ENCODE peak calls at places on chromosome 4, in nine cellular contexts. R is gastrocnemius medialis, X is cardiac fibroblast, Q is IMR-90, Y is suprapubic skin, Z is tibial artery, P is cardiac muscle cell, V is upper lobe of right lung, M is lung. O is an unnamed sample.

GRCh38 chr4:84907145-84907544 is 59.3 kb downstream of the WDFY3 start:
- DNase-seq in R (no peak), X (no peak), Q (no peak), Y (no peak), Z (no peak), P (no peak), V (no peak), M (no peak), O (no peak)

GRCh38 chr4:85603437-85604336 is 128.7 kb downstream of the ARHGAP24 start:
- DNase-seq in R (no peak), X (peak), Q (no peak), Y (no peak), Z (no peak), P (peak), V (no peak), M (no peak), O (peak)

GRCh38 chr4:6419452-6420028 is 52.9 kb downstream of the PPP2R2C start:
- DNase-seq in R (no peak), X (no peak), Q (peak), Y (no peak), Z (no peak), P (peak), V (peak), M (no peak), O (no peak)

GRCh38 chr4:67204441-67204840 is 340.9 kb downstream of the CENPC start:
- DNase-seq in R (no peak), X (no peak), Q (no peak), Y (no peak), Z (no peak), P (no peak), V (no peak), M (no peak), O (no peak)

GRCh38 chr4:122679946-122680345 is 52.6 kb upstream of the BBS12 start:
- DNase-seq in R (no peak), X (no peak), Q (peak), Y (no peak), Z (no peak), P (no peak), V (no peak), M (no peak), O (peak)

GRCh38 chr4:131411393-131411792 is 1737.7 kb upstream of the PCDH10 start:
- DNase-seq in R (no peak), X (no peak), Q (no peak), Y (no peak), Z (no peak), P (no peak), V (no peak), M (no peak), O (no peak)

GRCh38 chr4:106287353-106287969 is 28.5 kb downstream of the TBCK start:
- DNase-seq in R (no peak), X (peak), Q (peak), Y (no peak), Z (no peak), P (peak), V (no peak), M (no peak), O (peak)

GRCh38 chr4:102878901-102879300 is 10.1 kb downstream of the CISD2 start:
- DNase-seq in R (no peak), X (no peak), Q (no peak), Y (no peak), Z (no peak), P (no peak), V (no peak), M (no peak), O (peak)

GRCh38 chr4:3673176-3673575 is 93.0 kb upstream of the ADRA2C start:
- DNase-seq in R (no peak), X (no peak), Q (no peak), Y (peak), Z (no peak), P (no peak), V (peak), M (no peak), O (no peak)

GRCh38 chr4:5708171-5708828 is at the start of gene EVC2:
- DNase-seq in R (peak), X (peak), Q (peak), Y (peak), Z (peak), P (peak), V (peak), M (peak), O (peak)

GRCh38 chr4:110618091-110619000 is 4.5 kb downstream of the PITX2 start:
- DNase-seq in R (peak), X (no peak), Q (no peak), Y (no peak), Z (no peak), P (no peak), V (no peak), M (no peak), O (no peak)

GRCh38 chr4:100081511-100081910 is 108.8 kb downstream of the DDIT4L start:
- DNase-seq in R (no peak), X (no peak), Q (no peak), Y (no peak), Z (no peak), P (no peak), V (no peak), M (no peak), O (no peak)

GRCh38 chr4:82748781-82749504 is 49.7 kb downstream of the SCD5 start:
- DNase-seq in R (no peak), X (peak), Q (peak), Y (no peak), Z (no peak), P (peak), V (no peak), M (no peak), O (no peak)

GRCh38 chr4:12884846-12885796 is 599.0 kb downstream of the RAB28 start:
- DNase-seq in R (no peak), X (no peak), Q (no peak), Y (no peak), Z (no peak), P (no peak), V (no peak), M (no peak), O (no peak)

GRCh38 chr4:69092190-69092589 is 4.1 kb upstream of the UGT2B7 start:
- DNase-seq in R (no peak), X (peak), Q (peak), Y (no peak), Z (no peak), P (peak), V (no peak), M (no peak), O (peak)

GRCh38 chr4:168605411-168605810 is 108.6 kb downstream of the PALLD start:
- DNase-seq in R (peak), X (peak), Q (peak), Y (no peak), Z (no peak), P (peak), V (no peak), M (no peak), O (peak)

GRCh38 chr4:136900706-136901105 is 631.6 kb downstream of the PCDH18 start:
- DNase-seq in R (no peak), X (peak), Q (no peak), Y (no peak), Z (no peak), P (peak), V (no peak), M (no peak), O (no peak)

GRCh38 chr4:15159477-15160019 is 157.3 kb downstream of the CPEB2 start:
- DNase-seq in R (no peak), X (peak), Q (no peak), Y (no peak), Z (no peak), P (peak), V (no peak), M (no peak), O (peak)

GRCh38 chr4:119661231-119661630 is 32.6 kb upstream of the PDE5A start:
- DNase-seq in R (no peak), X (no peak), Q (no peak), Y (no peak), Z (no peak), P (no peak), V (no peak), M (no peak), O (no peak)

GRCh38 chr4:152540293-152540674 is 4.4 kb upstream of the FBXW7 start:
- DNase-seq in R (no peak), X (no peak), Q (no peak), Y (no peak), Z (no peak), P (no peak), V (no peak), M (no peak), O (peak)

GRCh38 chr4:35106091-35106734 is 1138.1 kb downstream of the ARAP2 start:
- DNase-seq in R (no peak), X (no peak), Q (no peak), Y (no peak), Z (no peak), P (no peak), V (no peak), M (no peak), O (no peak)

GRCh38 chr4:8796096-8796495 is 75.5 kb downstream of the HMX1 start:
- DNase-seq in R (no peak), X (no peak), Q (no peak), Y (no peak), Z (no peak), P (no peak), V (no peak), M (no peak), O (no peak)

GRCh38 chr4:42364654-42365053 is 32.6 kb upstream of the SHISA3 start:
- DNase-seq in R (no peak), X (no peak), Q (no peak), Y (no peak), Z (no peak), P (no peak), V (no peak), M (no peak), O (no peak)
- TF ChIP-seq CTCF in R (no peak), X (no peak), Q (no peak), Y (no peak), Z (no peak), P (no peak), V (no peak), M (no peak), O (no peak)

GRCh38 chr4:143186634-143187033 is 1.9 kb downstream of the USP38 start:
- DNase-seq in R (no peak), X (peak), Q (no peak), Y (no peak), Z (no peak), P (peak), V (no peak), M (no peak), O (peak)
- H3K4me3 ChIP-seq in R (peak), X (peak), Q (peak), Y (peak), Z (peak), P (peak), V (peak), M (peak), O (peak)

DNA sequence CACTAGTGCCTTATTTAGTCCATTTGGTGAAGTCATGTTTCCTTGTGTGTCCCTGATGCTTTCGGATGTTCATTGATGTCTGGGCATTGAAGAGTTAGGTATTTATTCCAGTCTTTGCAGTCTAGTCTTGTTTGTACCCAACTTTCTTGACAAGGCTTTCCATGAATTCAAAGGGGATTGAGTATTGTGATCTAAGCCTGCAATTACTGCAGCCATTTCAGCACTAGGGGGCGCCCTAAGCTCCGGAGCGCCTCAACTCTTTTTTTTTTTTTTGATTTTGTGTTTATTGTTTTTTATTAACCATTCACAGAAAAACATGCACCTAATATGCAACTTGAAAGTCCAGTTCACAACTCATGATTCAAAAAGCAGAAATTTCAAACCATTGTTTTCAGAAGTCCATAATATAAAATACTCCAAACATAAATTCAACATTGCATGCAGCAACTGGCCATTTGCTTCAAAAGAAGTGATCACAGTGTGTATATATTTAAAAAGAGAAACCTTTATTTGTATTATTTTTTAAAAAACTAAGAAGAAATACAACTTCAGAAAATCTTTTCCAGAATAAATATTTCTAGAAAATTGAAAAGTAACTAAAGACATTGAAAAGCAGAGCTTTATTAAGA is 59.2 kb downstream of the PTPN13 start:
- DNase-seq in R (no peak), X (no peak), Q (no peak), Y (no peak), Z (no peak), P (no peak), V (no peak), M (no peak), O (no peak)
- TF ChIP-seq CTCF in R (no peak), X (peak), Q (peak), Y (no peak), Z (no peak), P (peak), V (peak), M (no peak), O (peak)

GRCh38 chr4:184217569-184218131 is at the start of gene ENPP6:
- DNase-seq in R (no peak), X (no peak), Q (no peak), Y (no peak), Z (no peak), P (no peak), V (no peak), M (no peak), O (no peak)
- H3K4me3 ChIP-seq in R (no peak), X (no peak), Q (no peak), Y (no peak), Z (no peak), P (no peak), V (no peak), M (no peak), O (no peak)

DNA sequence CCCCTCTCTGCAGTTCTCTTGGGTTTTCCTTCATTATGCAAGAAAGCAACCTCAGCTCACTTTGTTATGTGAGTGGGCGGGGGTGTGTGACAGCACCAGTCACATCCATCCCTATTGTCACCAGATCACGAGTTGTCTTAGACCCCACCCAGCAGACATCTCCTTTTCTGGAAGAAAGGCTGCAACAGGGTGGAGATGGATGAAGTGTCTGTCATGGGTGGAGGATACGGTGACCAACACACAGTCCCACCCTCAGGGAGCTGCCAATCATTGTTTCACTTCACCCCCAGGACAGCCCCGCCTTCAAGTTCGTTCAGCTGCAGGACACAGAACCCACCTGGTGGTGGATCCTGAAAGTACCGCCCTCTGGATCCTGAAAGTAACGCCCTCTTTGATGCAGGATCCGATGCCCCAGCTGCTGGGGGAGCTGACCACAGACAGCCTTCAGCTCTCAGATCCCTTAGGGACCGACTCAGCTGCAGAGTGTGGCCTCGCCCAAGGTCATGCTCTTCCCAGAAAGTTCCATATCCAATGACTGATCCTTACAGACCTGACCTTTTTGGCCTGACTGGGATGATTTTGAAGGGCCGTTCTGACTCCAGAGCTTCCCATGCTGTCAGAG is 79.7 kb downstream of the SMIM20 start:
- DNase-seq in R (peak), X (no peak), Q (no peak), Y (no peak), Z (no peak), P (peak), V (no peak), M (no peak), O (peak)
- TF ChIP-seq CTCF in R (no peak), X (peak), Q (peak), Y (no peak), Z (no peak), P (peak), V (peak), M (no peak), O (peak)

DNA sequence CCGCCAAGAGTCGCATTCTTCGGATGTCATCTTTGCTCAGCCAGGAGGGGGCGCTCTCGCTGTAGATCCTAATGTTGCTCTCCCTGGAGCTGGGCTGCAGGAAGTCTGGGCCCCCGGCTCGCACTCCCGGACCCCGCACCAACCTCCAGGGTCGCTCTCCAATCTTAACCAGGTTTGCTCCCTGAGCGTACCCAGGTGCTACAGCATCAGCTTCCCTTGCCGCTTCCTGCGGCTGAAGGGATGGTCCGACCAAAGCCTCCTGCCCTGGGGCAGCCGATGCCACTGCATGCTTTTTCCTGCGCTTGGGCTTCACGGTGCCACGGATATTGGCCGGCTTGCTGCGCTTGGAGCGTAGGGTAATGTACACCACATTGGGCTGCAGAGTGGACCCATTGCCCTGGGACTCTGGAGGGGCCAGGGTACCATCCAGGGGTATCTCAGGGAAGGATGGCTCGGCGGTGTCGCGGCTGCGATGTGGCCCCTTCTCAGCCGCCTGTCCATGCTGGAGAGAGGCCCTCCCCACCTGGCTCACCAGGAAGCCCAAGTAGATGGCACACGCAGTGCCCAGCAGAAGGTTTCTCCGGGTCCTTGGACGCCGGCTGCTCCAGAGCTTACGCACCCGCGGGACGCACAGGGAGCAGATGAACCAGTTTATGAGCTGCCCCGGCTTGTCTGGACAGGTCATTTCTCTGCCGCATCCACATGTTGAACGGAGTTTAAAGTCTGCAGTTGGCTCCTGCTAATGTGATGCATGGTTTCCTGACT is 2.0 kb downstream of the GASK1B start:
- DNase-seq in R (peak), X (peak), Q (peak), Y (peak), Z (peak), P (peak), V (peak), M (peak), O (peak)
- H3K4me3 ChIP-seq in R (peak), X (peak), Q (peak), Y (peak), Z (peak), P (peak), V (peak), M (peak), O (peak)

DNA sequence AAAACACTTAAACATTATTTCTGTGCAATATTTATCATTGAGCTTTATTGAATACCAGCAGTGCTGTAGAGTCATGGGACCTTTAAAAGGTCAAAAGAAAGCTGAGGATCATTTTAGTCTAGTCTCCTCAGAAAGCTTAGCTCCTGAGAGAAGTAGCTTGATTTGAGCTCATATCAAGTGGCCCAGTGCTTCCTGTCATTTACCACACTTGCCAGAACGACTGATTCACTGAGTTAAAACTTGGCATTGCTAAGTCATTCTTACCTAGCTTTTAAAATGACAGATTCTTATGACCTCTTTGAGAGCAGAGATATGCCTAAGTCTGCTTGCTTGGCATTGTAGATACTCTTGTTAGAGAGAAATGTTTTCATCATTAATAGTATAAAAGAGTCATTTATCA is 15.2 kb downstream of the SEPTIN11 start:
- DNase-seq in R (no peak), X (no peak), Q (no peak), Y (no peak), Z (no peak), P (no peak), V (no peak), M (no peak), O (no peak)
- TF ChIP-seq CTCF in R (no peak), X (no peak), Q (no peak), Y (no peak), Z (no peak), P (no peak), V (no peak), M (no peak), O (no peak)

GRCh38 chr4:39032218-39033085 is at the start of gene TMEM156:
- DNase-seq in R (no peak), X (peak), Q (peak), Y (no peak), Z (no peak), P (peak), V (no peak), M (no peak), O (peak)
- H3K4me3 ChIP-seq in R (no peak), X (peak), Q (no peak), Y (no peak), Z (no peak), P (no peak), V (peak), M (no peak), O (peak)

DNA sequence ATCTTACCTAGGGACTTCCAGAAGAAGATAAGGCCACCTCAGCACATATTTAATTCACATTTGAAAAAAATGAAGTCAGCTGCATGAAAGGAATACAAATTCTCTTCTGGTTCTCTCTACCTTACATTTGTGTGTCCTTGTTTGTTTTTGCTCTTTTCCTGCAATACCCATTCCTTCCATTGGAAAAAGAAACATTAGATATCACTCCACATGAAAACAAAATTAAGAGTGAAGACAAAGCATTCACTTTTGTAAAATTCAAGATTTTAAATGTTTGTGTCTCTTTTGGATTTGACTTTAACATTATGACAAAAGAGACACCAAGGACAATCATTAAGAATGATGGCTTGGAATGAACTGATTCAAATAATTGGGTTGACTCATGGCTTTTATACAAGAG is 1351.8 kb downstream of the FSTL5 start:
- DNase-seq in R (no peak), X (no peak), Q (no peak), Y (no peak), Z (no peak), P (no peak), V (no peak), M (no peak), O (no peak)
- TF ChIP-seq CTCF in R (no peak), X (no peak), Q (no peak), Y (no peak), Z (no peak), P (no peak), V (no peak), M (no peak), O (no peak)

O was measured in choroid plexus epithelial cell.